ENCODE peak calls at places on chromosomes 16 and 17, in five cellular contexts. One of them, this sample, is unnamed.

GRCh38 chr17:6450926-6451717 is 6.9 kb downstream of the PIMREG start:
- DNase-seq in cardiac muscle cell: no peak
- DNase-seq in mesothelial cell of epicardium: no peak
- DNase-seq in spleen: peak; percentile 64
- DNase-seq in stomach: no peak
- DNase-seq in this sample: no peak

GRCh38 chr16:49674255-49674980 is 181.5 kb downstream of the ZNF423 start:
- DNase-seq in cardiac muscle cell: no peak
- DNase-seq in mesothelial cell of epicardium: no peak
- DNase-seq in spleen: no peak
- DNase-seq in stomach: no peak
- DNase-seq in this sample: no peak

GRCh38 chr16:5903153-5903552 is 805.6 kb upstream of the EEF2KMT start:
- DNase-seq in cardiac muscle cell: no peak
- DNase-seq in mesothelial cell of epicardium: no peak
- DNase-seq in spleen: no peak
- DNase-seq in stomach: no peak
- DNase-seq in this sample: no peak

GRCh38 chr17:48616719-48617514 is 1.8 kb upstream of the HOXB8 start:
- DNase-seq in cardiac muscle cell: no peak
- DNase-seq in mesothelial cell of epicardium: no peak
- DNase-seq in spleen: no peak
- DNase-seq in stomach: no peak
- DNase-seq in this sample: no peak

GRCh38 chr17:35170968-35171771 is 23.0 kb downstream of the SLC35G3 start:
- DNase-seq in cardiac muscle cell: no peak
- DNase-seq in mesothelial cell of epicardium: no peak
- DNase-seq in spleen: no peak
- DNase-seq in stomach: no peak
- DNase-seq in this sample: no peak

GRCh38 chr17:1298616-1299015 is 19.2 kb downstream of the TRARG1 start:
- DNase-seq in cardiac muscle cell: peak; percentile 40
- DNase-seq in mesothelial cell of epicardium: peak; percentile 66
- DNase-seq in spleen: no peak
- DNase-seq in stomach: no peak
- DNase-seq in this sample: no peak

GRCh38 chr16:19926449-19927390 is 42.1 kb upstream of the GPRC5B start:
- DNase-seq in cardiac muscle cell: no peak
- DNase-seq in mesothelial cell of epicardium: peak; percentile 17
- DNase-seq in spleen: no peak
- DNase-seq in stomach: no peak
- DNase-seq in this sample: peak; percentile 1

GRCh38 chr17:13143001-13143400 is 125.2 kb upstream of the ELAC2 start:
- DNase-seq in cardiac muscle cell: no peak
- DNase-seq in mesothelial cell of epicardium: no peak
- DNase-seq in spleen: no peak
- DNase-seq in stomach: no peak
- DNase-seq in this sample: no peak

GRCh38 chr17:57735707-57736106 is 9.4 kb downstream of the CCDC182 start:
- DNase-seq in cardiac muscle cell: no peak
- DNase-seq in mesothelial cell of epicardium: no peak
- DNase-seq in spleen: no peak
- DNase-seq in stomach: no peak
- DNase-seq in this sample: no peak

GRCh38 chr17:29210879-29211278 is 30.7 kb upstream of the MYO18A start:
- DNase-seq in cardiac muscle cell: no peak
- DNase-seq in mesothelial cell of epicardium: no peak
- DNase-seq in spleen: no peak
- DNase-seq in stomach: no peak
- DNase-seq in this sample: no peak

GRCh38 chr17:43211480-43212402 is at the start of gene TMEM106A:
- DNase-seq in cardiac muscle cell: peak; percentile 83
- DNase-seq in mesothelial cell of epicardium: peak; percentile 73
- DNase-seq in spleen: peak; percentile 93
- DNase-seq in stomach: peak; percentile 82
- DNase-seq in this sample: peak; percentile 69

GRCh38 chr17:17621254-17621653 is 29.7 kb upstream of the PEMT start:
- DNase-seq in cardiac muscle cell: no peak
- DNase-seq in mesothelial cell of epicardium: no peak
- DNase-seq in spleen: no peak
- DNase-seq in stomach: no peak
- DNase-seq in this sample: no peak

GRCh38 chr16:82638095-82638798 is 11.5 kb downstream of the CDH13 start:
- DNase-seq in cardiac muscle cell: no peak
- DNase-seq in mesothelial cell of epicardium: no peak
- DNase-seq in spleen: no peak
- DNase-seq in stomach: no peak
- DNase-seq in this sample: no peak

GRCh38 chr17:15463363-15463762 is 4.1 kb downstream of the CDRT4 start:
- DNase-seq in cardiac muscle cell: peak; percentile 69
- DNase-seq in mesothelial cell of epicardium: no peak
- DNase-seq in spleen: no peak
- DNase-seq in stomach: peak; percentile 41
- DNase-seq in this sample: peak; percentile 72

GRCh38 chr16:88985521-88985920 is 8.5 kb upstream of the CBFA2T3 start:
- DNase-seq in cardiac muscle cell: no peak
- DNase-seq in mesothelial cell of epicardium: no peak
- DNase-seq in spleen: no peak
- DNase-seq in stomach: no peak
- DNase-seq in this sample: no peak

GRCh38 chr17:37609170-37610040 is at the start of gene SYNRG:
- DNase-seq in cardiac muscle cell: peak; percentile 97
- DNase-seq in mesothelial cell of epicardium: peak; percentile 96
- DNase-seq in spleen: peak; percentile 99
- DNase-seq in stomach: peak; percentile 95
- DNase-seq in this sample: peak; percentile 89
- TF ChIP-seq CTCF in cardiac muscle cell: peak; percentile 43
- TF ChIP-seq CTCF in mesothelial cell of epicardium: no peak
- TF ChIP-seq CTCF in spleen: peak; percentile 7
- TF ChIP-seq CTCF in stomach: no peak
- TF ChIP-seq CTCF in this sample: peak; percentile 34

GRCh38 chr16:4477966-4478365 is 1.8 kb downstream of the HMOX2 start:
- DNase-seq in cardiac muscle cell: no peak
- DNase-seq in mesothelial cell of epicardium: no peak
- DNase-seq in spleen: no peak
- DNase-seq in stomach: no peak
- DNase-seq in this sample: no peak
- TF ChIP-seq CTCF in cardiac muscle cell: peak; percentile 47
- TF ChIP-seq CTCF in mesothelial cell of epicardium: no peak
- TF ChIP-seq CTCF in spleen: no peak
- TF ChIP-seq CTCF in stomach: no peak
- TF ChIP-seq CTCF in this sample: peak; percentile 13

DNA sequence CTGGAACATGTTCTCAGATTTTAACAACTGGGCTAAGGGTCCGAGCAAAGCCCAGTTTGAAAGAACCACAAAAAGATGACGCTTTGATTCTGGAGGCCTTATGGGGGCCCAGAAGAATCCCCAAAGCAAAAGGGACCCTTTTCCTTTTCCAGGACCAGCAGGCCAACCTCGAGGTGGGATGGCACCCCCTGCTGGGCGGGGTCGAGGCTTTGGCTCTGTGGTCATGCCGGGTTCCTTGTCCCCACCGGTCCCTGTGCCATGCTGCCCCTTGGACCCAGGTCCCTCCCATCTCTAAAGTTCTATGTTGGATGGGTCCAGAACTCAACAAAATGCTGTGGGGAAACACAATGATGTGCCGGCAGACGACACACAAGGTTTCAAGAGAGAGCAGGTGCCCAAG is 30.9 kb downstream of the TMEM204 start:
- DNase-seq in cardiac muscle cell: no peak
- DNase-seq in mesothelial cell of epicardium: no peak
- DNase-seq in spleen: no peak
- DNase-seq in stomach: no peak
- DNase-seq in this sample: no peak
- TF ChIP-seq CTCF in cardiac muscle cell: peak; percentile 30
- TF ChIP-seq CTCF in mesothelial cell of epicardium: no peak
- TF ChIP-seq CTCF in spleen: no peak
- TF ChIP-seq CTCF in stomach: no peak
- TF ChIP-seq CTCF in this sample: peak; percentile 17

DNA sequence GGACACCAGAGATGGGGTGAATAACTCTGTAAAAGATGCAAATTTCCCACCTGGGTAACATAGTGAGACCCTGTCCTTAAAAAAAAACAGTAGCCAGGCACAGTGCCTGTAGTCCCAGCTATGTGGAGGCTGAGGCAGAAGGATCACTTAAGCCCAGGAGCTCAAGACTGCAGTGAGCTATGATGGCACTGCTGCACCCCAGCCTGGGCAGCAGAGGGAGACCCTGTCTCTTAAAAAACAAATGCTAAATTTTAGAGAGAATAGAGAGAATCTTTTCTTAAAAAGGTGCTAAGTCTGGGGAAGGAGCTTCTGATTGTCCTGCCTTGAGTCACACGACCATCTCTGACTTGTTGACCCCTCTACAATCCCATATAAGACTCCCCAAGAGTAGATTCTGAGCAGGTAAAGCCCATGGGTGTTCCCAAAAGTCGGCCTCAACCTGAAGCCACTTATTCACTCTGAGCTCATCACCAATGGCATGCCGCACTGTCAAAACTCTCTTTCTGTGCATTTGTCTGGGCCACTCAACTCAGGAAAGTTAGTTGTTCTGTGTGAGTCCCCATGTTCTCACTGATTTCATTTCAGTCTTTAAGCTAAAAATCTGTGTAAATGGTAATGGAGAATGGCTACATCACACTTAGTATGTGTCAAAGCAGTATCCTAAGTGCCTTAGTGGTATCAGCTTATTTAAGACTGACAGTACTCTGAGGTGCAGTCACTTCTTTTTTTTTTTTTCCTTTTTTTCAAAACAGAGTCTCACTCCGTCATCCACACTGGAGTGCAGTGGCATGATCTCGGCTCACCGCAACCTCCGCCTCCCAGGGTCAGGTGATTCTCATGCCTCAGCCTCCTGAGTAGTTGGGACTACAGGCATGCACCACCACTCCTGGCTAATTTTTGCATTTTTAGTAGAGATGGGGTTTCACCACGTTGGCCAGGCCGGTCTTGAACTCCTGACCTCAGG is 41.6 kb downstream of the PRKCB start:
- DNase-seq in cardiac muscle cell: no peak
- DNase-seq in mesothelial cell of epicardium: no peak
- DNase-seq in spleen: no peak
- DNase-seq in stomach: no peak
- DNase-seq in this sample: no peak
- TF ChIP-seq CTCF in cardiac muscle cell: no peak
- TF ChIP-seq CTCF in mesothelial cell of epicardium: no peak
- TF ChIP-seq CTCF in spleen: no peak
- TF ChIP-seq CTCF in stomach: no peak
- TF ChIP-seq CTCF in this sample: no peak